ENCODE peak calls at places on chromosomes 1 and 21, in four cellular contexts. P is HepG2, A is H1, S is GM12878. G is an unnamed sample. For H3K4me1, the result is how much of the 10 kb centered on the place peaks cover.

GRCh38 chr21:36185498-36185897 is 28.9 kb downstream of the DOP1B start:
- DNase-seq in P (no peak), A (no peak), S (no peak), G (no peak)

GRCh38 chr1:210730023-210730422 is 401.3 kb downstream of the HHAT start:
- DNase-seq in S (no peak), A (no peak), P (no peak), G (no peak)

GRCh38 chr1:184914149-184914548 is 60.2 kb downstream of the NIBAN1 start:
- DNase-seq in P (no peak), A (no peak), S (no peak), G (no peak)

GRCh38 chr1:156503672-156504055 is 3.1 kb upstream of the MEF2D start:
- DNase-seq in P (no peak), S (no peak), A (no peak), G (no peak)

GRCh38 chr1:114270255-114271117 is 116.8 kb upstream of the SYT6 start:
- DNase-seq in P (no peak), A (no peak), S (no peak), G (no peak)

GRCh38 chr21:38542263-38542662 is 44.0 kb upstream of the ERG start:
- DNase-seq in S (no peak), P (no peak), A (no peak), G (no peak)

GRCh38 chr1:91651671-91652071 is 151.0 kb downstream of the CDC7 start:
- DNase-seq in P (no peak), A (no peak), S (no peak), G (no peak)

GRCh38 chr1:168287237-168287664 is 6.6 kb downstream of the TBX19 start:
- DNase-seq in A (no peak), P (no peak), S (no peak), G (no peak)

GRCh38 chr21:42047821-42048613 is 23.1 kb upstream of the UMODL1 start:
- DNase-seq in A (no peak), S (no peak), P (no peak), G (no peak)

GRCh38 chr1:24908591-24909259 is 21.4 kb downstream of the RUNX3 start:
- DNase-seq in A (no peak), P (no peak), S (no peak), G (no peak)

GRCh38 chr1:61081637-61082335 is 575 bp upstream of the NFIA start:
- DNase-seq in A (no peak), S (no peak), P (peak), G (no peak)

GRCh38 chr1:193707271-193708015 is 521.0 kb upstream of the B3GALT2 start:
- DNase-seq in P (no peak), S (no peak), A (no peak), G (no peak)

GRCh38 chr1:95431216-95431615 is 197.2 kb downstream of the RWDD3 start:
- DNase-seq in S (no peak), A (no peak), P (no peak), G (no peak)

GRCh38 chr1:182575540-182576149 is 13.4 kb downstream of the RNASEL start:
- DNase-seq in P (peak), S (no peak), A (no peak), G (no peak)

GRCh38 chr1:20792177-20792576 is 5.1 kb upstream of the HP1BP3 start:
- DNase-seq in A (no peak), S (no peak), P (no peak), G (no peak)

GRCh38 chr1:19744335-19744743 is 55.4 kb downstream of the TMCO4 start:
- DNase-seq in S (no peak), P (no peak), A (no peak), G (no peak)

GRCh38 chr1:33036051-33036525 is 595 bp downstream of the AK2 start:
- DNase-seq in A (no peak), P (peak), S (no peak), G (no peak)

GRCh38 chr1:55386456-55386855 is 171.3 kb upstream of the USP24 start:
- DNase-seq in P (no peak), S (no peak), A (no peak), G (no peak)

GRCh38 chr1:167516404-167517388 is 1.6 kb downstream of the CD247 start:
- DNase-seq in S (no peak), P (no peak), A (no peak), G (no peak)

GRCh38 chr1:117623141-117623540 is 17.3 kb downstream of the TENT5C start:
- DNase-seq in A (no peak), S (no peak), P (no peak), G (no peak)

GRCh38 chr1:4468386-4468785 is 186.0 kb upstream of the AJAP1 start:
- DNase-seq in A (no peak), P (no peak), S (no peak), G (no peak)

GRCh38 chr1:184982002-184982954 is 8.0 kb upstream of the NIBAN1 start:
- DNase-seq in A (no peak), P (peak), S (no peak), G (peak)

GRCh38 chr1:179120736-179121135 is 38.9 kb downstream of the TOR3A start:
- DNase-seq in S (no peak), P (no peak), A (no peak), G (no peak)

GRCh38 chr1:111399792-111400610 is 27.5 kb downstream of the OVGP1 start:
- DNase-seq in S (peak), A (no peak), P (peak), G (peak)

GRCh38 chr1:53949651-53950050 is 3.5 kb downstream of the LRRC42 start:
- DNase-seq in A (no peak), S (no peak), P (no peak), G (no peak)

GRCh38 chr21:44959376-44960091 is 19.7 kb downstream of the SLX9 start:
- DNase-seq in P (no peak), A (no peak), S (no peak), G (no peak)

GRCh38 chr1:51237714-51238403 is 1.8 kb downstream of the RNF11 start:
- DNase-seq in S (no peak), P (no peak), A (no peak), G (no peak)

GRCh38 chr1:116164890-116165176 is 53.6 kb downstream of the MAB21L3 start:
- DNase-seq in S (no peak), A (no peak), P (no peak), G (no peak)

GRCh38 chr1:226691257-226691656 is 47.8 kb downstream of the ITPKB start:
- DNase-seq in P (no peak), S (no peak), A (no peak), G (no peak)

GRCh38 chr1:73577206-73577605 is 620.8 kb downstream of the LRRIQ3 start:
- DNase-seq in S (no peak), P (no peak), A (no peak), G (no peak)

GRCh38 chr1:73576084-73576483 is 621.9 kb downstream of the LRRIQ3 start:
- DNase-seq in A (no peak), P (no peak), S (no peak), G (no peak)
- TF ChIP-seq SUZ12 in A (no peak), P (no peak), S (no peak), G (no peak)

GRCh38 chr1:203645996-203646395 is 19.4 kb downstream of the ATP2B4 start:
- DNase-seq in S (no peak), P (no peak), A (no peak), G (no peak)

GRCh38 chr1:203648281-203648680 is 21.6 kb downstream of the ATP2B4 start:
- DNase-seq in P (no peak), A (no peak), S (no peak), G (no peak)

GRCh38 chr1:203652718-203653461 is 26.3 kb downstream of the ATP2B4 start:
- DNase-seq in P (no peak), A (no peak), S (peak), G (no peak)

GRCh38 chr1:203649551-203650011 is 22.9 kb downstream of the ATP2B4 start:
- DNase-seq in A (no peak), P (no peak), S (no peak), G (no peak)

GRCh38 chr1:203650012-203650836 is 23.6 kb downstream of the ATP2B4 start:
- DNase-seq in S (no peak), A (peak), P (no peak), G (peak)
- H3K4me1 ChIP-seq in S (under half), A (under half), P (under half), G (under half)

GRCh38 chr1:1438531-1439381 is 3.3 kb downstream of the VWA1 start:
- DNase-seq in S (no peak), P (no peak), A (no peak), G (no peak)

GRCh38 chr1:1436634-1437032 is 1.1 kb downstream of the VWA1 start:
- DNase-seq in P (no peak), S (no peak), A (no peak), G (no peak)

GRCh38 chr1:1437033-1437903 is 1.8 kb downstream of the VWA1 start:
- DNase-seq in A (no peak), P (no peak), S (no peak), G (no peak)

GRCh38 chr1:1439550-1440261 is 4.2 kb downstream of the VWA1 start:
- DNase-seq in S (no peak), P (no peak), A (no peak), G (no peak)

DNA sequence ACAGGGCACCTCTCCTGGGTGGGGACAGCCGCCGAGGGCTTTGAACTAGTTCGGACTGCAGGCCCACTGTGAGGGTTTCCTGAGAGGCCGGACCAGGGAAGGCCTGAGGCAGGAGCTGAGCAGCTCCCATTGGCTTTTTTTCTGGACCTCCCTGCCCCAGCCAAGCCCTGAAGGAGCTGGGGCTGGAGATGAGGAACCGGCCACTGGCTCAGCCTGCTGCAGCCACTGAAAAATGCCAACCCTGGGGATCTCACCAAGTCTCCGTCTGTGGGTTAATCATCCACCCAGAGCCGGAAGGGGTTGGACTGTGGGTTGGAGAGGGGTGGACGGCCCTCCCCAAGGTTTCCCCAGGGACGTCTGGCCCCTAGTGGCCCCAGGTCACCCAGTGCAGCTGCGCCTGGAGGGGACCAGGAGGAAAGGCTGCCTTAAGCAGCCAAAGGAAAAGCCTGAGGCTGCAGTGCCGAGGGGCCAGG is 2.5 kb downstream of the VWA1 start:
- DNase-seq in A (no peak), S (peak), P (peak), G (no peak)
- TF ChIP-seq ZNF274 in A (no peak), S (no peak), P (no peak), G (no peak)

GRCh38 chr1:65958561-65959350 is 166.1 kb downstream of the PDE4B start:
- DNase-seq in S (peak), P (peak), A (no peak), G (peak)

GRCh38 chr1:65955503-65955902 is 162.8 kb downstream of the PDE4B start:
- DNase-seq in S (no peak), A (no peak), P (no peak), G (no peak)

GRCh38 chr1:65963161-65963888 is 170.6 kb downstream of the PDE4B start:
- DNase-seq in S (no peak), A (no peak), P (no peak), G (no peak)

GRCh38 chr1:65964123-65964522 is 171.4 kb downstream of the PDE4B start:
- DNase-seq in P (no peak), S (no peak), A (no peak), G (no peak)

DNA sequence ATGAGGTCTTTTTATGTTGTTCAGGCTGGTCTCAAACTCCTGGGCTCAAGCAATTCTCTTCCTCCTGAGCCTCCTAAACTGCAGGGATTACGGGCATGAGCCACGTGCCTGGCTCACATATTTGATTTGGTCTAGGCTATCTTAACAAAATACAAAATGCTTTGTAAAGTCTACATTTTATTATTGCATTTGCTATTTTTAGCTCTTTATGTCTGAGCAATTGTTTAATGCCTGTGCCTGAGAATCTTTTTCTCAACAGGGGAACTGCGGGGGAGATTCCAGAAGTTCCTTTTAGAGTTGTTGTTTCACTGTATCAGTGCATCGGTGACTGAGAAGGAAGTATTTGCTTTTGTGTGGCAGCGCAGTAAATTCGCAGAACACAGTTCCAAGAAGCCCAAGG is 167.2 kb downstream of the PDE4B start:
- DNase-seq in S (no peak), P (no peak), A (no peak), G (no peak)
- TF ChIP-seq SUZ12 in S (no peak), P (no peak), A (no peak), G (no peak)

GRCh38 chr1:39269791-39270342 is 65.4 kb downstream of the MACF1 start:
- DNase-seq in P (peak), S (peak), A (no peak), G (no peak)
- H3K4me1 ChIP-seq in P (under half), S (half or more), A (under half), G (under half)

DNA sequence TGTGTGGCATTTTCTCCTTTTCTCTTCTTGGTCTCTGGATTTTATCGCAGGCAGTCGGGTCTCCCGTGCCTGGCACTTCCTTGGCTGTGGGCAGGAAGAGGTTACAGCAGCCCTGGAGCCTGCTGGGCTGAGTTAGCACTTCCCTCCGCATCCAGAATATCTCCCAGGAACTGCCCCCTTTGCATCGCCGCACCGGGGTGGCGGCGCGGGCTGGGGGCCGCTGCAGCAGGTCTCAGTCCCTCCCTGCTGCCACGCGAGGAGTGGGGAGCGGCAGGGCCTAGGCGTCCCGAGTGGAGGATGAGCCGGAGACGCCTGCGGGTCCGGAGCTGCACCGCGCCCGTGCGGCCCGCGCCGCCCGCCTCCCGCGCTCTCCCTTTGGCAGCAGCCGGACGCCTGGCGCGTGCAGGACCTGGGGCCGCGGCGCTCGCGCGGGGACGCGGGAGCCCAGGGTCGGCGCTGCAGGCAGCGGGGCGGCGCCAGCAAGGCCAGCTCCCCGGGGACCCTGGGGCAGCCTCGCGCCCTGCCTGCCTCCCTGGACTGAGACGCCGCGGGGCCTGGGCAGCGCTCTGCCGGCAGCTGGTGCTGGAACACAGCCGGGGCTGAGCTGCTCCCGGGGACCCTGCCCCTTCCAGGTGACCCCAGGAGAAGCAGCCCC is 192.8 kb downstream of the PRDM2 start:
- DNase-seq in P (no peak), S (no peak), A (no peak), G (no peak)
- TF ChIP-seq ZNF274 in P (no peak), S (no peak), A (no peak), G (no peak)

G was measured in NT2/D1.